ENCODE peak calls at places on chromosomes 1 and 21, in nine cellular contexts. R, W, Q, L, O, Y, P, V and B are unnamed samples.

GRCh38 chr1:74502432-74502831 is 10.0 kb downstream of the LRRC53 start:
- DNase-seq in R (no peak), W (no peak), Q (peak; percentile 1), L (no peak), O (no peak), Y (no peak), P (no peak), V (no peak), B (no peak)

GRCh38 chr1:151702936-151703335 is 13.7 kb downstream of the CELF3 start:
- DNase-seq in R (no peak), W (no peak), Q (no peak), L (no peak), O (no peak), Y (no peak), P (no peak), V (no peak), B (no peak)

GRCh38 chr1:153610334-153611023 is 2.5 kb downstream of the S100A16 start:
- DNase-seq in R (no peak), W (no peak), Q (peak; percentile 29), L (no peak), O (peak; percentile 50), Y (no peak), P (no peak), V (no peak), B (no peak)

GRCh38 chr1:104593418-104594187 is 843.9 kb downstream of the AMY1C start:
- DNase-seq in R (no peak), W (no peak), Q (no peak), L (no peak), O (no peak), Y (no peak), P (no peak), V (no peak), B (no peak)

GRCh38 chr1:220573836-220574235 is 45.9 kb downstream of the MARK1 start:
- DNase-seq in R (no peak), W (no peak), Q (no peak), L (no peak), O (no peak), Y (no peak), P (no peak), V (no peak), B (no peak)

GRCh38 chr1:207748737-207749528 is 2.9 kb upstream of the CD46 start:
- DNase-seq in R (no peak), W (no peak), Q (no peak), L (no peak), O (no peak), Y (no peak), P (no peak), V (no peak), B (no peak)

GRCh38 chr1:41739061-41739955 is 179.4 kb downstream of the HIVEP3 start:
- DNase-seq in R (peak; percentile 92), W (peak; percentile 63), Q (no peak), L (peak; percentile 88), O (no peak), Y (peak; percentile 84), P (peak; percentile 72), V (peak; percentile 74), B (no peak)

GRCh38 chr1:89490389-89490788 is 34.2 kb upstream of the LRRC8B start:
- DNase-seq in R (no peak), W (no peak), Q (no peak), L (no peak), O (no peak), Y (no peak), P (no peak), V (no peak), B (no peak)

GRCh38 chr1:178282949-178283367 is 189.1 kb downstream of the RASAL2 start:
- DNase-seq in R (no peak), W (no peak), Q (peak; percentile 71), L (no peak), O (no peak), Y (no peak), P (no peak), V (no peak), B (no peak)

GRCh38 chr1:116911779-116912469 is 2.2 kb downstream of the PTGFRN start:
- DNase-seq in R (no peak), W (no peak), Q (no peak), L (no peak), O (no peak), Y (peak; percentile 55), P (no peak), V (no peak), B (no peak)

GRCh38 chr1:9031484-9032259 is 5.4 kb upstream of the SLC2A7 start:
- DNase-seq in R (peak; percentile 40), W (no peak), Q (no peak), L (no peak), O (no peak), Y (no peak), P (no peak), V (no peak), B (no peak)

GRCh38 chr21:36909901-36910561 is 56.4 kb downstream of the HLCS start:
- DNase-seq in R (no peak), W (no peak), Q (peak; percentile 98), L (no peak), O (no peak), Y (no peak), P (no peak), V (no peak), B (no peak)

DNA sequence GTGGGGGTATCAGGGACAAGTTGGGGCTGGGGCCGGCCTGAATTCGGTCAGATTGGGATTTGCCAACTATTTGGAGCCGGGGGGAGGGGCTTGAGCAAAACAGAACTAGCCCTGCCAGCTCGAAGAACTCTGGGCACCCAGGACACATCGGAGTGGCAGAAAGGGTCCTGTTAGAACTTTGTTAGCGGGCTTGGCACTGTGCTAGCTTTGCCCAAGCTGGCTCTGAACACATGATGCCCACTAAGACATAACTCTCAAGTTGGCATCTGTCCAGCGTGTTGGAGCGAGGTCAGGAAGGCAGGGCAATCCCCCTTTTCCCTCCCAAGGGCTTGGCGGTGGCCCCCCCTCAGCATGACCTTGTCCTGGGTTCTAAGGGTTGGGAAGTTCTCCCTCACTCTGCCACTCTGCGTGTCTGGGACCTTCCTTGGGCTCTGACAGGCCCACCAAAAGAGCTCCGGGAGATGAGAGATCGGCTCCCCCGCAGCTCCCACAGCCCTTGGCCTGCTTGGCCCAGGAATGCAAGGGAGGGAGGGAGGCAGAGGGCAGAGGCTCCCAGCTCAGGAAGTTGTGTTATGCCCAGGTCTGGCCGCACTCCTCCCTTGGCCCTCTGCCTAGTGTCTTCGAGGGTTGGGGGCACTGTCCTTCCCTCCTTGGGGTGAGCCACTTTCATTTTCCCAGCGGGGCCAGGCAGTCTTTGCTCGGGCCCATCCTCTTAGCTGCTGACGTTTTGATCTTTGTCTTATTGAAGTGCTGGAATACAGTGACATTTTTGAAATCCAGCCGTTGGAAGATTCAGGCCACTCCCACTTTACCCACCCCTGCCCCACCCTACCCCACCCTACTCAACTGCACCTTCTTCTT is 1.2 kb downstream of the LMNA start:
- DNase-seq in R (no peak), W (peak; percentile 62), Q (peak; percentile 64), L (no peak), O (peak; percentile 29), Y (peak; percentile 87), P (peak; percentile 76), V (peak; percentile 68), B (peak; percentile 77)
- TF ChIP-seq EP300 in R (no peak), W (no peak), Q (no peak), L (no peak), O (no peak), Y (no peak), P (no peak), V (no peak), B (no peak)

GRCh38 chr1:179818743-179819173 is 58.8 kb downstream of the TOR1AIP2 start:
- DNase-seq in R (no peak), W (no peak), Q (no peak), L (peak; percentile 65), O (peak; percentile 86), Y (peak; percentile 66), P (no peak), V (no peak), B (peak; percentile 57)
- TF ChIP-seq POLR2A in R (no peak), W (no peak), Q (no peak), L (no peak), O (no peak), Y (no peak), P (no peak), V (no peak), B (no peak)

DNA sequence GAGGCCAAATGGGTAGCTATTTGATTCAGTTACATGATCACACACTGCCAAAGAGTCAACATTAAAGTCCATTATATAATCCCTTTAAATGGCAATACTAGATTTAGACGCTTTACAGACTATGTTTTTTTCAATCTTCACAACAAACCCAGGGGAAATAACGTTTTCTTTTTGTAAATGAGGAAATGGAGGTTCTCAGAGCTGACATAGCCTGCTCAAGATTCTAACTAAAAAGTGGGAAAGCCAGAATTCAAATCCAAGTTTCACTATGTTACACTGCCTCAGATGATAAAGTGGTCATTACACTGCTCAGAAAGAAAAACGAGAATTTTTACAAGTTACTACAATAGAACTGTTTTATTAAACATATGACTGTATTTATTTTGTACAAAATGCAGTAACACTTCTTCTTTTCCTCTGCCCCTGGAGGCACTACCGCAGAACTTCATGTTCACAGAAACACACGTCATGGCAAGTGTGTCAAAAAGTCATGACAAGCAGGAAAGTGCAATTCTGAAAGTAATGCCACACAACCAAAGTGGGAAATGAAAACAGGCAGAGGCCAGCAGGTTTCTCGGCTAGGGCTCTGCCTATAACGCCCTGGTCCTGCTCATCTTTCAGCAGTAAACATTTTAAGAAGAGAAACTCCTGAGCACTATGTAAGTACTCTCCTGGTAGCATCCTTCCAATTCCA is 19.0 kb downstream of the THEMIS2 start:
- DNase-seq in R (no peak), W (no peak), Q (no peak), L (no peak), O (no peak), Y (peak; percentile 62), P (peak; percentile 63), V (peak; percentile 57), B (no peak)
- H3K4me1 ChIP-seq in R (no peaks in the 10 kb centered on the region), W (peaks cover 17% of the 10 kb centered on the region), Q (no peaks in the 10 kb centered on the region), L (peaks cover 4% of the 10 kb centered on the region), O (no peaks in the 10 kb centered on the region), Y (no peaks in the 10 kb centered on the region), P (no peaks in the 10 kb centered on the region), V (peaks cover 19% of the 10 kb centered on the region), B (no peaks in the 10 kb centered on the region)

GRCh38 chr1:223834660-223835263 is 11.0 kb downstream of the TP53BP2 start:
- DNase-seq in R (no peak), W (no peak), Q (no peak), L (no peak), O (no peak), Y (no peak), P (no peak), V (no peak), B (no peak)

GRCh38 chr1:223837206-223837605 is 8.5 kb downstream of the TP53BP2 start:
- DNase-seq in R (no peak), W (no peak), Q (no peak), L (no peak), O (no peak), Y (no peak), P (no peak), V (no peak), B (no peak)

GRCh38 chr1:223836586-223836985 is 9.2 kb downstream of the TP53BP2 start:
- DNase-seq in R (no peak), W (no peak), Q (no peak), L (no peak), O (peak; percentile 39), Y (no peak), P (no peak), V (no peak), B (no peak)

GRCh38 chr1:223833948-223834347 is 11.8 kb downstream of the TP53BP2 start:
- DNase-seq in R (no peak), W (no peak), Q (no peak), L (no peak), O (no peak), Y (no peak), P (no peak), V (no peak), B (no peak)

DNA sequence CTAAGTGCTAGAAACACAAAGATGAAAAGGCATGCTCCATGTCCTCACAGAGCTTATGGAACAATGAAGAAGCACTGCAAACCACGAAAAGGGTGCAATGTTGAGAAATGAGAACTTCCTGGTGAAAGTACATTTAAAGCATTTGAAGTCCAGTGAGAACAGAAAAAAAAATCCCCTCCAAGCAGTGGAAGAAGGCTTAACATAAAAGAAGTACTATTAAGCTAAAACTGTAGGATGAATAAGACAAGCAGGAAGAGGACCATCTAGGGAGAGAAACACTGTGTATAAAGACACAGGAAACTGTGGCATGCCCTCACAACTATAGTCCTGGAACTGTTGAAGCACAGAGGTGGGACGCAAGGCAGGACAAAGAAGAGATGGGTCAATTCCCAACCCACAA is 10.0 kb downstream of the TP53BP2 start:
- DNase-seq in R (no peak), W (no peak), Q (no peak), L (no peak), O (no peak), Y (no peak), P (no peak), V (no peak), B (no peak)
- TF ChIP-seq EP300 in R (no peak), W (no peak), Q (no peak), L (no peak), O (no peak), Y (no peak), P (no peak), V (no peak), B (no peak)